ENCODE peak calls at places on chromosomes 2 and 18, in seven cellular contexts. H is SJCRH30, B is AG08396, X is fibroblast of the conjunctiva, D is RCC 7860, S is AG04450, W is left ventricle myocardium superior. U is an unnamed sample.

GRCh38 chr2:219399716-219400478 is 12.2 kb upstream of the DNPEP start:
- DNase-seq in H (no peak), B (no peak), X (no peak), D (no peak), S (no peak), W (no peak), U (no peak)

GRCh38 chr2:176814274-176814673 is 398.3 kb upstream of the HNRNPA3 start:
- DNase-seq in H (no peak), B (no peak), X (no peak), D (no peak), S (no peak), W (no peak), U (no peak)

GRCh38 chr2:97745474-97746172 is 32.2 kb downstream of the ZAP70 start:
- DNase-seq in H (no peak), B (no peak), X (no peak), D (no peak), S (peak; percentile 46), W (no peak), U (no peak)

GRCh38 chr18:48841381-48842258 is 109.1 kb downstream of the SMAD7 start:
- DNase-seq in H (no peak), B (no peak), X (no peak), D (no peak), S (no peak), W (peak; percentile 68), U (peak; percentile 38)

GRCh38 chr18:29780814-29781213 is 1261.7 kb downstream of the DSC3 start:
- DNase-seq in H (no peak), B (no peak), X (no peak), D (no peak), S (no peak), W (no peak), U (no peak)

GRCh38 chr2:44453289-44453688 is 91.5 kb downstream of the CAMKMT start:
- DNase-seq in H (no peak), B (no peak), X (no peak), D (no peak), S (no peak), W (no peak), U (no peak)

GRCh38 chr2:135664623-135665068 is 77.0 kb upstream of the UBXN4 start:
- DNase-seq in H (no peak), B (no peak), X (no peak), D (no peak), S (no peak), W (no peak), U (no peak)

GRCh38 chr2:16950436-16950835 is 284.8 kb upstream of the CYRIA start:
- DNase-seq in H (no peak), B (no peak), X (no peak), D (no peak), S (no peak), W (no peak), U (no peak)

GRCh38 chr2:238722181-238722580 is 125.7 kb upstream of the TWIST2 start:
- DNase-seq in H (no peak), B (no peak), X (no peak), D (no peak), S (no peak), W (no peak), U (no peak)

GRCh38 chr2:88638743-88639142 is 11.5 kb upstream of the EIF2AK3 start:
- DNase-seq in H (no peak), B (no peak), X (no peak), D (no peak), S (no peak), W (no peak), U (peak; percentile 24)

GRCh38 chr2:127381762-127382161 is 6.0 kb downstream of the MAP3K2 start:
- DNase-seq in H (no peak), B (no peak), X (no peak), D (no peak), S (no peak), W (no peak), U (no peak)

GRCh38 chr2:181937473-181937872 is 45.9 kb downstream of the ITPRID2 start:
- DNase-seq in H (no peak), B (no peak), X (peak; percentile 0), D (no peak), S (no peak), W (no peak), U (peak; percentile 21)

GRCh38 chr2:196263181-196263747 is 91.9 kb upstream of the STK17B start:
- DNase-seq in H (peak; percentile 96), B (no peak), X (no peak), D (peak; percentile 47), S (no peak), W (no peak), U (peak; percentile 69)

GRCh38 chr2:30641765-30642341 is 165.4 kb downstream of the CAPN13 start:
- DNase-seq in H (no peak), B (no peak), X (no peak), D (no peak), S (no peak), W (no peak), U (no peak)

GRCh38 chr18:35572644-35573043 is 8.9 kb upstream of the GALNT1 start:
- DNase-seq in H (no peak), B (peak; percentile 41), X (no peak), D (no peak), S (peak; percentile 3), W (no peak), U (no peak)

GRCh38 chr2:158619496-158619895 is 162.7 kb downstream of the PKP4 start:
- DNase-seq in H (no peak), B (no peak), X (no peak), D (peak; percentile 67), S (no peak), W (no peak), U (no peak)

GRCh38 chr2:20327370-20327769 is 23.3 kb downstream of the PUM2 start:
- DNase-seq in H (no peak), B (no peak), X (no peak), D (no peak), S (no peak), W (no peak), U (no peak)

GRCh38 chr2:175373001-175373727 is 191.7 kb upstream of the ATP5MC3 start:
- DNase-seq in H (no peak), B (peak; percentile 10), X (no peak), D (peak; percentile 39), S (no peak), W (no peak), U (peak; percentile 14)

GRCh38 chr2:60958800-60959199 is 58.7 kb upstream of the PEX13 start:
- DNase-seq in H (no peak), B (peak; percentile 15), X (no peak), D (no peak), S (peak; percentile 39), W (no peak), U (peak; percentile 15)

GRCh38 chr2:132582360-132582759 is 87.6 kb downstream of the LYPD1 start:
- DNase-seq in H (no peak), B (peak; percentile 35), X (no peak), D (no peak), S (peak; percentile 29), W (no peak), U (no peak)

GRCh38 chr2:139142252-139142651 is 362.1 kb upstream of the NXPH2 start:
- DNase-seq in H (peak; percentile 66), B (no peak), X (no peak), D (no peak), S (no peak), W (no peak), U (peak; percentile 12)

GRCh38 chr2:167480232-167480985 is 592.1 kb downstream of the XIRP2 start:
- DNase-seq in H (no peak), B (no peak), X (no peak), D (no peak), S (no peak), W (no peak), U (no peak)

GRCh38 chr18:3281456-3282400 is 19.8 kb downstream of the MYL12B start:
- DNase-seq in H (peak; percentile 85), B (peak; percentile 39), X (peak; percentile 79), D (peak; percentile 77), S (no peak), W (no peak), U (peak; percentile 66)

U was measured in stromal cell of bone marrow.